ENCODE peak calls at places on chromosome 9, in four cellular contexts. One of them, this sample, is unnamed.

GRCh38 chr9:126859111-126859510 is 1.3 kb upstream of the ZBTB34 start:
- DNase-seq in AG20443: no peak
- DNase-seq in aorta: no peak
- DNase-seq in activated T-cell treated with anti-CD3 and anti-CD28 coated beads, Interleukin-2, amount 50 U/mL, for 24 hours: no peak
- DNase-seq in this sample: no peak

GRCh38 chr9:136311433-136312375 is 7.8 kb upstream of the CCDC187 start:
- DNase-seq in AG20443: no peak
- DNase-seq in aorta: no peak
- DNase-seq in activated T-cell treated with anti-CD3 and anti-CD28 coated beads, Interleukin-2, amount 50 U/mL, for 24 hours: no peak
- DNase-seq in this sample: peak

GRCh38 chr9:7366121-7366520 is 433.5 kb downstream of the DMAC1 start:
- DNase-seq in AG20443: no peak
- DNase-seq in aorta: no peak
- DNase-seq in activated T-cell treated with anti-CD3 and anti-CD28 coated beads, Interleukin-2, amount 50 U/mL, for 24 hours: no peak
- DNase-seq in this sample: no peak

GRCh38 chr9:83449981-83450380 is 88.2 kb downstream of the FRMD3 start:
- DNase-seq in AG20443: no peak
- DNase-seq in aorta: no peak
- DNase-seq in activated T-cell treated with anti-CD3 and anti-CD28 coated beads, Interleukin-2, amount 50 U/mL, for 24 hours: no peak
- DNase-seq in this sample: no peak

GRCh38 chr9:22454021-22454420 is 7.4 kb downstream of the DMRTA1 start:
- DNase-seq in AG20443: no peak
- DNase-seq in aorta: no peak
- DNase-seq in activated T-cell treated with anti-CD3 and anti-CD28 coated beads, Interleukin-2, amount 50 U/mL, for 24 hours: no peak
- DNase-seq in this sample: no peak

GRCh38 chr9:20701058-20701457 is 17.0 kb downstream of the FOCAD start:
- DNase-seq in AG20443: no peak
- DNase-seq in aorta: no peak
- DNase-seq in activated T-cell treated with anti-CD3 and anti-CD28 coated beads, Interleukin-2, amount 50 U/mL, for 24 hours: no peak
- DNase-seq in this sample: peak

GRCh38 chr9:83526221-83526620 is 12.0 kb downstream of the FRMD3 start:
- DNase-seq in AG20443: no peak
- DNase-seq in aorta: no peak
- DNase-seq in activated T-cell treated with anti-CD3 and anti-CD28 coated beads, Interleukin-2, amount 50 U/mL, for 24 hours: no peak
- DNase-seq in this sample: no peak

GRCh38 chr9:29068461-29068860 is 1495.2 kb upstream of the C9orf72 start:
- DNase-seq in AG20443: no peak
- DNase-seq in aorta: no peak
- DNase-seq in activated T-cell treated with anti-CD3 and anti-CD28 coated beads, Interleukin-2, amount 50 U/mL, for 24 hours: no peak
- DNase-seq in this sample: no peak

GRCh38 chr9:6105738-6106137 is 90.3 kb upstream of the RANBP6 start:
- DNase-seq in AG20443: no peak
- DNase-seq in aorta: no peak
- DNase-seq in activated T-cell treated with anti-CD3 and anti-CD28 coated beads, Interleukin-2, amount 50 U/mL, for 24 hours: no peak
- DNase-seq in this sample: no peak